ENCODE peak calls at places on chromosomes 2 and 18, in four cellular contexts. P is HFF-Myc, U is nucleus accumbens, Y is endothelial cell. A is an unnamed sample.

GRCh38 chr2:205741256-205741978 is 59.1 kb downstream of the NRP2 start:
- DNase-seq in Y (no peak), P (no peak), U (no peak), A (no peak)

GRCh38 chr2:178811901-178812300 is 4.7 kb upstream of the TTN start:
- DNase-seq in Y (no peak), P (no peak), U (no peak), A (no peak)

GRCh38 chr2:232365621-232366321 is 12.8 kb upstream of the ALPP start:
- DNase-seq in U (no peak), P (no peak), Y (peak; percentile 77), A (no peak)

GRCh38 chr2:215904101-215904500 is 109.2 kb downstream of the MREG start:
- DNase-seq in U (no peak), P (no peak), Y (no peak), A (no peak)

GRCh38 chr2:21191535-21191934 is 67.8 kb downstream of the TDRD15 start:
- DNase-seq in P (no peak), Y (no peak), U (no peak), A (no peak)

GRCh38 chr2:76330865-76331264 is 620.1 kb upstream of the GCFC2 start:
- DNase-seq in P (no peak), U (no peak), Y (no peak), A (no peak)

GRCh38 chr2:104863585-104864279 is 9.8 kb downstream of the POU3F3 start:
- DNase-seq in P (no peak), U (no peak), Y (peak; percentile 47), A (no peak)

GRCh38 chr2:55119711-55120487 is 69.6 kb upstream of the RTN4 start:
- DNase-seq in P (no peak), U (no peak), Y (no peak), A (no peak)

GRCh38 chr18:46832856-46833255 is 76.0 kb upstream of the ST8SIA5 start:
- DNase-seq in Y (no peak), U (no peak), P (no peak), A (no peak)

GRCh38 chr2:150484461-150484931 is 3.0 kb downstream of the RND3 start:
- DNase-seq in U (no peak), P (no peak), Y (no peak), A (peak; percentile 1)

GRCh38 chr2:11406492-11407381 is 59.2 kb downstream of the E2F6 start:
- DNase-seq in P (peak; percentile 52), Y (no peak), U (no peak), A (no peak)

GRCh38 chr18:13216092-13216582 is 2.4 kb upstream of the LDLRAD4 start:
- DNase-seq in P (peak; percentile 27), Y (peak; percentile 58), U (peak; percentile 58), A (peak; percentile 58)

GRCh38 chr2:200862532-200863000 is 1.9 kb downstream of the CLK1 start:
- DNase-seq in Y (no peak), P (no peak), U (no peak), A (peak; percentile 40)

GRCh38 chr18:33583901-33584300 is 5.9 kb downstream of the ASXL3 start:
- DNase-seq in U (no peak), Y (no peak), P (no peak), A (no peak)

GRCh38 chr2:198325359-198325758 is 521.0 kb downstream of the PLCL1 start:
- DNase-seq in U (no peak), P (no peak), Y (no peak), A (no peak)

GRCh38 chr2:88606371-88607030 is 20.8 kb downstream of the EIF2AK3 start:
- DNase-seq in U (no peak), P (no peak), Y (no peak), A (no peak)

GRCh38 chr2:119242276-119243119 is 18.9 kb downstream of the STEAP3 start:
- DNase-seq in U (no peak), Y (no peak), P (no peak), A (no peak)

GRCh38 chr2:12910431-12910830 is 193.7 kb downstream of the TRIB2 start:
- DNase-seq in U (no peak), Y (no peak), P (no peak), A (no peak)

GRCh38 chr2:227164745-227165350 is 424 bp downstream of the COL4A3 start:
- DNase-seq in P (no peak), U (no peak), Y (peak; percentile 9), A (no peak)

GRCh38 chr18:65235966-65236634 is 514.7 kb upstream of the CDH7 start:
- DNase-seq in P (no peak), U (no peak), Y (peak; percentile 8), A (peak; percentile 33)

GRCh38 chr2:124908411-124908810 is 883.3 kb downstream of the CNTNAP5 start:
- DNase-seq in U (no peak), Y (no peak), P (no peak), A (no peak)

GRCh38 chr2:170553748-170554147 is 161.4 kb upstream of the SP5 start:
- DNase-seq in Y (no peak), P (no peak), U (no peak), A (no peak)

GRCh38 chr2:30315391-30316055 is 84.2 kb downstream of the LBH start:
- DNase-seq in Y (no peak), U (no peak), P (no peak), A (no peak)

GRCh38 chr2:240325654-240326031 is 109.8 kb upstream of the GPC1 start:
- DNase-seq in P (no peak), Y (no peak), U (no peak), A (no peak)

GRCh38 chr2:234841321-234842015 is 110.3 kb upstream of the SH3BP4 start:
- DNase-seq in P (no peak), Y (no peak), U (no peak), A (no peak)

GRCh38 chr2:200735061-200735460 is 76.6 kb upstream of the BZW1 start:
- DNase-seq in U (no peak), Y (no peak), P (no peak), A (peak; percentile 33)

GRCh38 chr2:100756704-100757103 is 63.2 kb upstream of the NPAS2 start:
- DNase-seq in P (no peak), U (no peak), Y (no peak), A (no peak)

GRCh38 chr18:415627-416612 is 84.6 kb downstream of the COLEC12 start:
- DNase-seq in Y (no peak), U (no peak), P (no peak), A (no peak)

A was measured in caudate nucleus.